ENCODE peak calls at places on chromosomes 13 and 19, in five cellular contexts. One of them, this sample, is unnamed.

GRCh38 chr13:24040835-24041234 is 119.7 kb upstream of the SPATA13 start:
- DNase-seq in stomach: no peak
- DNase-seq in colonic mucosa: no peak
- DNase-seq in endodermal cell: no peak
- DNase-seq in aorta: no peak
- DNase-seq in this sample: no peak

GRCh38 chr13:30241537-30241936 is 65.8 kb downstream of the KATNAL1 start:
- DNase-seq in aorta: peak; percentile 47
- DNase-seq in colonic mucosa: no peak
- DNase-seq in endodermal cell: no peak
- DNase-seq in stomach: no peak
- DNase-seq in this sample: no peak

GRCh38 chr19:29013325-29013724 is 199.6 kb downstream of the UQCRFS1 start:
- DNase-seq in stomach: no peak
- DNase-seq in endodermal cell: peak; percentile 69
- DNase-seq in colonic mucosa: no peak
- DNase-seq in aorta: no peak
- DNase-seq in this sample: no peak

GRCh38 chr19:19444694-19445155 is 39.2 kb downstream of the GATAD2A start:
- DNase-seq in endodermal cell: peak; percentile 55
- DNase-seq in stomach: peak; percentile 56
- DNase-seq in aorta: peak; percentile 65
- DNase-seq in colonic mucosa: no peak
- DNase-seq in this sample: no peak

GRCh38 chr13:31068119-31068423 is 93.6 kb downstream of the HSPH1 start:
- DNase-seq in aorta: no peak
- DNase-seq in colonic mucosa: no peak
- DNase-seq in endodermal cell: no peak
- DNase-seq in stomach: no peak
- DNase-seq in this sample: no peak

GRCh38 chr13:114080739-114081561 is 51.5 kb downstream of the RASA3 start:
- DNase-seq in endodermal cell: peak; percentile 37
- DNase-seq in stomach: no peak
- DNase-seq in aorta: peak; percentile 44
- DNase-seq in colonic mucosa: no peak
- DNase-seq in this sample: peak; percentile 42

GRCh38 chr13:44280461-44280860 is 93.2 kb upstream of the SERP2 start:
- DNase-seq in colonic mucosa: no peak
- DNase-seq in endodermal cell: no peak
- DNase-seq in aorta: no peak
- DNase-seq in stomach: no peak
- DNase-seq in this sample: no peak

GRCh38 chr13:34347784-34348573 is 530.0 kb downstream of the RFC3 start:
- DNase-seq in stomach: peak; percentile 63
- DNase-seq in colonic mucosa: no peak
- DNase-seq in endodermal cell: no peak
- DNase-seq in aorta: no peak
- DNase-seq in this sample: no peak

GRCh38 chr19:47587295-47587694 is 14.3 kb upstream of the ZNF541 start:
- DNase-seq in aorta: no peak
- DNase-seq in endodermal cell: no peak
- DNase-seq in colonic mucosa: no peak
- DNase-seq in stomach: no peak
- DNase-seq in this sample: no peak

GRCh38 chr13:99085139-99085845 is 107.4 kb upstream of the DOCK9 start:
- DNase-seq in colonic mucosa: peak; percentile 22
- DNase-seq in endodermal cell: peak; percentile 66
- DNase-seq in stomach: no peak
- DNase-seq in aorta: no peak
- DNase-seq in this sample: no peak

GRCh38 chr13:50864492-50864891 is 21.0 kb upstream of the DLEU7 start:
- DNase-seq in endodermal cell: no peak
- DNase-seq in colonic mucosa: no peak
- DNase-seq in stomach: no peak
- DNase-seq in aorta: no peak
- DNase-seq in this sample: no peak

GRCh38 chr19:33618884-33619283 is 2.9 kb upstream of the CHST8 start:
- DNase-seq in endodermal cell: no peak
- DNase-seq in stomach: no peak
- DNase-seq in aorta: no peak
- DNase-seq in colonic mucosa: no peak
- DNase-seq in this sample: no peak

GRCh38 chr19:18972301-18972831 is 31.3 kb upstream of the HOMER3 start:
- DNase-seq in aorta: no peak
- DNase-seq in endodermal cell: no peak
- DNase-seq in colonic mucosa: no peak
- DNase-seq in stomach: no peak
- DNase-seq in this sample: no peak

DNA sequence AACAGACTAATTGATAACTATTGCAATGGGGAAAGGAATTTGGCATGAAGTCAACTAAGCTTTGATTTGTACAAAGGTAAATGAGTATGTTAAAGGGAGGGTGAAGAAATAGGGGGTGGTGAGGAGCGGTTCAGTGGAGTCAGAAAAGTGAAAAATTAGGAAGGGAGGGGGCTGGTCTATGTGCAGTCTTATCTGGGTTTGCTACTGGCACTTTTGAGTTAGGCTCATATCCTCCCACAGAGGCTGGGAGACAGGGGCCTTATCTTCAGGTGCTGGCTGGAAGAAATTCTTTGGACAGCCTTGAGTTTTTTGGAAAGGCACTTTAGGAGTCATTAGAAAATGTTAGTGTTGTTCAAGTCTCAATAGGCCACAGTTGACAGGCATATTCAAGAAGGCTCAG is 11.1 kb downstream of the ZNF302 start:
- DNase-seq in endodermal cell: no peak
- DNase-seq in aorta: no peak
- DNase-seq in stomach: no peak
- DNase-seq in colonic mucosa: no peak
- DNase-seq in this sample: no peak
- H3K9me3 ChIP-seq in endodermal cell: peaks cover 36% of the 10 kb centered on the region
- H3K9me3 ChIP-seq in aorta: peaks cover 18% of the 10 kb centered on the region
- H3K9me3 ChIP-seq in stomach: peaks cover 52% of the 10 kb centered on the region
- H3K9me3 ChIP-seq in colonic mucosa: no peaks in the 10 kb centered on the region
- H3K9me3 ChIP-seq in this sample: peaks cover 33% of the 10 kb centered on the region

GRCh38 chr19:53357821-53358581 is 7.5 kb upstream of the ZNF525 start:
- DNase-seq in endodermal cell: no peak
- DNase-seq in colonic mucosa: no peak
- DNase-seq in aorta: no peak
- DNase-seq in stomach: no peak
- DNase-seq in this sample: no peak

GRCh38 chr19:53355739-53356138 is 9.8 kb upstream of the ZNF525 start:
- DNase-seq in aorta: no peak
- DNase-seq in endodermal cell: no peak
- DNase-seq in stomach: no peak
- DNase-seq in colonic mucosa: no peak
- DNase-seq in this sample: no peak
- H3K9me3 ChIP-seq in aorta: peaks cover 21% of the 10 kb centered on the region
- H3K9me3 ChIP-seq in endodermal cell: peaks cover 68% of the 10 kb centered on the region
- H3K9me3 ChIP-seq in stomach: peaks cover 84% of the 10 kb centered on the region
- H3K9me3 ChIP-seq in colonic mucosa: peaks cover 26% of the 10 kb centered on the region
- H3K9me3 ChIP-seq in this sample: peaks cover 75% of the 10 kb centered on the region

GRCh38 chr19:57576661-57577060 is 2.0 kb downstream of the ZNF416 start:
- DNase-seq in aorta: no peak
- DNase-seq in endodermal cell: no peak
- DNase-seq in colonic mucosa: no peak
- DNase-seq in stomach: no peak
- DNase-seq in this sample: no peak
- H3K9me3 ChIP-seq in aorta: peaks cover 39% of the 10 kb centered on the region
- H3K9me3 ChIP-seq in endodermal cell: peaks cover 72% of the 10 kb centered on the region
- H3K9me3 ChIP-seq in colonic mucosa: peaks cover 14% of the 10 kb centered on the region
- H3K9me3 ChIP-seq in stomach: peaks cover 60% of the 10 kb centered on the region
- H3K9me3 ChIP-seq in this sample: peaks cover 61% of the 10 kb centered on the region

DNA sequence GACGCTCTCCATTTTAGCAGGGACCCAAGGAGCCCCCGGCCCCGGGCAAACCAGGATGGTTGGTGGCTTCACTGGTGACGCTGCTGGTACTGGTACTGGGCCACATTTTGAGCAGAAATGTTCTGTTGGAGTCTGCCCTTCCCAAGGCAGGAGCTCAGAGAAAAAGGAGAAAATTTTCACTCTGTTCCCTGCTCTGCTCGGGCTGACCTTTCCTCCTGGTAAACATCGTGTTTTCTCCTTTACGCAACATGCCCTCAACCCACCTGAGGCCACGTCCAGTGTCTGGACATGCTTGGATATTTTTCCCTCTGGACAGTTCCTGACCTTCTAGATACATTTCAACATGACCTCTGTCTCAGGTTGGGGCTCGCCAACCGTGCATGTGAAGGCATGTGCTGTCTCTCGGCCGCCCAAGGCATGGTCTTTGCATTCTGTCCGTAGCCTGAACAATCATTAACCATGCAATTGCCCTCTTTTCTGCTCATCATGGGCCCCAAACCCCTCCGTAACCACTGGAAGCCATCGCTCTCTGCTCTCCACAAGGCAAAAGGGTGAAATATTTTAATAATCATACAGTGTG is 115.2 kb upstream of the PEG3 start:
- DNase-seq in aorta: no peak
- DNase-seq in endodermal cell: no peak
- DNase-seq in colonic mucosa: no peak
- DNase-seq in stomach: no peak
- DNase-seq in this sample: no peak
- H3K9me3 ChIP-seq in aorta: peaks cover 7% of the 10 kb centered on the region
- H3K9me3 ChIP-seq in endodermal cell: peaks cover 73% of the 10 kb centered on the region
- H3K9me3 ChIP-seq in colonic mucosa: peaks cover 2% of the 10 kb centered on the region
- H3K9me3 ChIP-seq in stomach: no peaks in the 10 kb centered on the region
- H3K9me3 ChIP-seq in this sample: no peaks in the 10 kb centered on the region

GRCh38 chr13:27792393-27793218 is at the start of gene GSX1:
- DNase-seq in aorta: peak; percentile 66
- DNase-seq in stomach: peak; percentile 72
- DNase-seq in endodermal cell: peak; percentile 94
- DNase-seq in colonic mucosa: peak; percentile 44
- DNase-seq in this sample: no peak

GRCh38 chr13:27790523-27790922 is 1.8 kb upstream of the GSX1 start:
- DNase-seq in stomach: no peak
- DNase-seq in endodermal cell: no peak
- DNase-seq in aorta: no peak
- DNase-seq in colonic mucosa: no peak
- DNase-seq in this sample: no peak

GRCh38 chr13:27793377-27794074 is 1.2 kb downstream of the GSX1 start:
- DNase-seq in aorta: no peak
- DNase-seq in stomach: no peak
- DNase-seq in endodermal cell: peak; percentile 59
- DNase-seq in colonic mucosa: no peak
- DNase-seq in this sample: no peak

GRCh38 chr13:27791146-27791900 is 960 bp upstream of the GSX1 start:
- DNase-seq in colonic mucosa: no peak
- DNase-seq in aorta: no peak
- DNase-seq in endodermal cell: no peak
- DNase-seq in stomach: no peak
- DNase-seq in this sample: no peak

GRCh38 chr13:27791901-27792392 is 336 bp upstream of the GSX1 start:
- DNase-seq in endodermal cell: no peak
- DNase-seq in stomach: no peak
- DNase-seq in colonic mucosa: no peak
- DNase-seq in aorta: no peak
- DNase-seq in this sample: no peak
- H3K9me3 ChIP-seq in endodermal cell: peaks cover 6% of the 10 kb centered on the region
- H3K9me3 ChIP-seq in stomach: no peaks in the 10 kb centered on the region
- H3K9me3 ChIP-seq in colonic mucosa: no peaks in the 10 kb centered on the region
- H3K9me3 ChIP-seq in aorta: no peaks in the 10 kb centered on the region
- H3K9me3 ChIP-seq in this sample: no peaks in the 10 kb centered on the region

DNA sequence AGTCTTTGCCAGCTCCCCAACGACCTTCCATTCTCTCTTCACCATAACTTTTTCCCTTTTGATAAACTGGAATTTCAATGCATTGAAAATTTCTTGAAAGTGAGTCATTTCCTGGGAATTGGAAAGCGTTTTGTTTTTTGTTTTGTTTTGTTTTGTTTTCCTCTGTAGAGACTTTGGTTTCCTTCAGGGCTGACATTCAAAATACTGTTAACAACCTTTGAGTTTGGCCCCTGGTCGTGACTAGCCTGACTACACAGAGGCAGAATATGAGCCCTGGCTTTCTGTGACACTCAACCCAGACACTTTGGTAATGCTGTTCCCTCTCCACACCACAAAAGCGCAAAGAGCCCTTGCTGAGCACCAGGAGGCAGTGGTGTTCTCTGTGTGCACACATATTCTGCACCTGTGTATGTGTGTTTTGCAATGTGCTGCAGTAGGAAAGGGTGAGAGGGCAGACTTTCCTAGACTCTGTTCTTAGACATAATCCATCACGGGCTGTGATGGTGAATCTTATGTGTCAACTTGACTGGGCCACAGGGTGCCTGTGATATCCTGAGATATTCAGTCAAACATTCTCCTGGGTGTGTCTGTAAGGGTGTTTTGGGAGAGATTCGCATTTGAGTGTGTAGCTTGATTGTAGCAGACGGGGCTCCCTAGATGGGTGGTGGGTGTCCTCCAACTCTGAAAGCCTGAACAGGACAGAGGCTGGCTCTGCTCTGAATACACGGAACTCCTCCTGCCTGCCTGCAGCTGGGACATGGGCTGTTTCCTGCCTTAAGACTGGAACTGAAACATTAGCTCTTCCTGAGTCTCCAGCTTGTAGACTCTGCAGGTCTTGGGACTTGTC is 29.5 kb upstream of the ANKRD10 start:
- DNase-seq in endodermal cell: peak; percentile 69
- DNase-seq in colonic mucosa: no peak
- DNase-seq in stomach: peak; percentile 32
- DNase-seq in aorta: no peak
- DNase-seq in this sample: no peak
- H3K9me3 ChIP-seq in endodermal cell: no peaks in the 10 kb centered on the region
- H3K9me3 ChIP-seq in colonic mucosa: no peaks in the 10 kb centered on the region
- H3K9me3 ChIP-seq in stomach: no peaks in the 10 kb centered on the region
- H3K9me3 ChIP-seq in aorta: no peaks in the 10 kb centered on the region
- H3K9me3 ChIP-seq in this sample: no peaks in the 10 kb centered on the region

This sample was measured in right atrium auricular region.